ENCODE peak calls at places on chromosomes 3 and 15, in ten cellular contexts. J, B, G, S, D, T, R, M, I and V are unnamed samples. For H3K4me1, the result is how much of the 10 kb centered on the place peaks cover.

GRCh38 chr3:155018621-155019330 is 61.3 kb upstream of the MME start:
- DNase-seq in D (no peak), I (no peak), S (no peak), B (no peak), R (no peak), G (no peak), M (no peak), J (no peak), T (no peak), V (no peak)

GRCh38 chr15:89167267-89168176 is 53.9 kb downstream of the RLBP1 start:
- DNase-seq in R (peak), G (no peak), J (no peak), B (no peak), S (peak), D (peak), T (no peak), I (no peak), M (peak), V (no peak)

GRCh38 chr3:71710906-71711494 is 14.2 kb downstream of the EIF4E3 start:
- DNase-seq in I (no peak), J (no peak), S (no peak), D (no peak), T (no peak), B (no peak), G (no peak), M (no peak), R (peak), V (no peak)

GRCh38 chr3:23992051-23992628 is 47.1 kb downstream of the NR1D2 start:
- DNase-seq in I (no peak), J (no peak), T (no peak), B (peak), G (no peak), S (no peak), R (no peak), D (no peak), M (no peak), V (no peak)

GRCh38 chr3:137972401-137972800 is 37.6 kb upstream of the CLDN18 start:
- DNase-seq in J (no peak), R (no peak), I (no peak), M (no peak), T (no peak), S (no peak), G (no peak), B (no peak), D (no peak), V (no peak)

GRCh38 chr3:133489466-133490085 is 83.9 kb upstream of the CDV3 start:
- DNase-seq in T (no peak), J (no peak), G (no peak), I (no peak), S (no peak), R (no peak), M (no peak), B (no peak), D (no peak), V (no peak)

GRCh38 chr3:176469694-176470205 is 727.5 kb downstream of the TBL1XR1 start:
- DNase-seq in M (no peak), J (no peak), G (no peak), S (no peak), D (no peak), B (no peak), I (no peak), R (peak), T (no peak), V (no peak)

GRCh38 chr3:134201201-134202130 is 49.2 kb downstream of the RYK start:
- DNase-seq in G (no peak), R (no peak), M (no peak), B (no peak), S (no peak), T (no peak), I (no peak), D (no peak), J (no peak), V (no peak)

GRCh38 chr3:135874035-135874434 is 91.5 kb upstream of the PPP2R3A start:
- DNase-seq in T (no peak), G (no peak), M (no peak), R (no peak), S (no peak), D (no peak), I (no peak), J (no peak), B (no peak), V (no peak)

GRCh38 chr15:72566973-72567372 is 87.5 kb upstream of the GOLGA6B start:
- DNase-seq in B (no peak), G (no peak), S (no peak), M (no peak), D (no peak), T (no peak), R (no peak), J (no peak), I (no peak), V (no peak)

GRCh38 chr3:138114988-138115971 is at the start of gene DZIP1L:
- DNase-seq in B (peak), D (peak), R (peak), I (peak), G (peak), S (peak), J (peak), M (peak), T (peak), V (no peak)

GRCh38 chr3:126557761-126558160 is 971 bp downstream of the C3orf22 start:
- DNase-seq in I (no peak), S (peak), J (no peak), D (no peak), R (no peak), M (no peak), G (no peak), T (peak), B (peak), V (no peak)

GRCh38 chr3:66609660-66610547 is 109.1 kb upstream of the LRIG1 start:
- DNase-seq in R (peak), S (no peak), M (peak), D (peak), B (no peak), G (no peak), I (no peak), J (no peak), T (no peak), V (no peak)

GRCh38 chr3:114586119-114586518 is 292.3 kb downstream of the TIGIT start:
- DNase-seq in R (no peak), B (no peak), I (no peak), T (no peak), J (no peak), D (no peak), M (no peak), S (no peak), G (no peak), V (no peak)

GRCh38 chr15:29396176-29396811 is 126.7 kb upstream of the NSMCE3 start:
- DNase-seq in G (no peak), T (no peak), S (no peak), I (no peak), R (no peak), D (no peak), J (no peak), B (no peak), M (no peak), V (no peak)

GRCh38 chr3:10738688-10739372 is 77.2 kb upstream of the SLC6A11 start:
- DNase-seq in B (peak), I (peak), R (peak), M (peak), G (peak), S (peak), T (peak), D (peak), J (peak), V (peak)

GRCh38 chr15:45200001-45200798 is 12.4 kb upstream of the SHF start:
- DNase-seq in J (peak), T (peak), S (peak), D (peak), R (peak), I (peak), G (peak), M (peak), B (peak), V (peak)

GRCh38 chr3:89375451-89375850 is 268.0 kb downstream of the EPHA3 start:
- DNase-seq in R (no peak), S (no peak), M (no peak), D (no peak), B (no peak), G (no peak), I (no peak), J (no peak), T (no peak), V (no peak)

GRCh38 chr3:147906275-147906674 is 497.1 kb downstream of the ZIC1 start:
- DNase-seq in I (no peak), T (no peak), S (no peak), J (no peak), D (no peak), G (no peak), B (no peak), M (no peak), R (no peak), V (no peak)

GRCh38 chr3:169929830-169930519 is 18.6 kb downstream of the SAMD7 start:
- DNase-seq in I (no peak), T (no peak), B (no peak), G (no peak), R (no peak), D (no peak), M (no peak), S (no peak), J (no peak), V (no peak)

GRCh38 chr3:169931747-169932520 is 20.6 kb downstream of the SAMD7 start:
- DNase-seq in R (no peak), M (no peak), I (no peak), T (no peak), B (no peak), G (no peak), D (no peak), S (no peak), J (no peak), V (no peak)
- TF ChIP-seq POLR2A in R (no peak), M (no peak), I (no peak), T (no peak), B (no peak), G (no peak), D (no peak), S (no peak), J (no peak), V (no peak)

GRCh38 chr15:78301813-78302212 is 2.4 kb upstream of the SKIC8 start:
- DNase-seq in T (no peak), R (no peak), I (no peak), J (no peak), G (no peak), D (no peak), B (no peak), M (no peak), S (no peak), V (no peak)
- H3K4me1 ChIP-seq in T (under half), R (under half), I (under half), J (under half), G (under half), D (under half), B (under half), M (under half), S (under half), V (under half)

GRCh38 chr15:59105839-59106238 is 893 bp downstream of the CCNB2 start:
- DNase-seq in J (no peak), G (no peak), D (no peak), I (no peak), T (no peak), B (no peak), S (no peak), R (peak), M (no peak), V (no peak)
- H3K4me3 ChIP-seq in J (peak), G (no peak), D (no peak), I (peak), T (no peak), B (no peak), S (peak), R (peak), M (no peak), V (peak)

GRCh38 chr3:33439421-33440327 is 531 bp downstream of the UBP1 start:
- DNase-seq in J (peak), G (peak), D (peak), I (peak), S (peak), B (peak), R (peak), M (peak), T (peak), V (peak)
- TF ChIP-seq POLR2A in J (no peak), G (no peak), D (peak), I (no peak), S (no peak), B (peak), R (no peak), M (peak), T (no peak), V (no peak)

GRCh38 chr3:186049001-186049400 is 59.9 kb downstream of the ETV5 start:
- DNase-seq in G (no peak), T (no peak), B (no peak), M (no peak), I (no peak), R (no peak), J (no peak), S (no peak), D (no peak), V (no peak)
- H3K4me1 ChIP-seq in G (under half), T (under half), B (under half), M (under half), I (under half), R (under half), J (under half), S (under half), D (under half), V (under half)

GRCh38 chr3:127824151-127824825 is 2.0 kb upstream of the MGLL start:
- DNase-seq in J (no peak), B (no peak), S (no peak), G (no peak), D (no peak), T (no peak), R (no peak), M (no peak), I (no peak), V (no peak)

GRCh38 chr3:127825764-127826163 is 3.4 kb upstream of the MGLL start:
- DNase-seq in B (no peak), I (no peak), J (no peak), G (no peak), T (no peak), D (no peak), M (no peak), S (no peak), R (no peak), V (no peak)

GRCh38 chr3:127822166-127822835 is at the start of gene MGLL:
- DNase-seq in D (peak), B (peak), R (peak), S (peak), I (no peak), J (peak), G (peak), M (no peak), T (peak), V (no peak)

GRCh38 chr3:127822836-127823589 is 698 bp upstream of the MGLL start:
- DNase-seq in B (no peak), S (peak), J (peak), R (peak), I (no peak), G (peak), D (peak), T (peak), M (peak), V (no peak)

GRCh38 chr3:127823590-127823857 is 1.2 kb upstream of the MGLL start:
- DNase-seq in J (no peak), I (no peak), T (no peak), B (no peak), M (no peak), S (no peak), D (no peak), R (no peak), G (no peak), V (no peak)
- H3K4me3 ChIP-seq in J (peak), I (peak), T (peak), B (peak), M (peak), S (peak), D (no peak), R (peak), G (peak), V (peak)

GRCh38 chr3:53254810-53255359 is 937 bp downstream of the TKT start:
- DNase-seq in G (peak), R (no peak), J (peak), M (peak), D (peak), B (peak), S (peak), T (peak), I (peak), V (no peak)
- TF ChIP-seq POLR2A in G (no peak), R (peak), J (peak), M (peak), D (peak), B (peak), S (no peak), T (no peak), I (peak), V (no peak)

GRCh38 chr15:51846066-51846462 is 16.6 kb downstream of the TMOD3 start:
- DNase-seq in M (no peak), I (no peak), S (no peak), J (no peak), R (peak), G (no peak), D (no peak), T (no peak), B (no peak), V (no peak)

GRCh38 chr15:51848811-51849210 is 19.4 kb downstream of the TMOD3 start:
- DNase-seq in J (no peak), R (no peak), B (no peak), G (no peak), T (no peak), M (no peak), S (no peak), I (no peak), D (no peak), V (no peak)

GRCh38 chr15:51844747-51845426 is 15.4 kb downstream of the TMOD3 start:
- DNase-seq in G (no peak), D (no peak), M (no peak), T (no peak), R (peak), S (no peak), I (no peak), J (no peak), B (no peak), V (no peak)

GRCh38 chr15:51849866-51850265 is 20.4 kb downstream of the TMOD3 start:
- DNase-seq in T (no peak), J (no peak), I (no peak), R (no peak), S (no peak), B (no peak), M (no peak), G (no peak), D (no peak), V (no peak)

GRCh38 chr15:51846463-51847230 is 17.2 kb downstream of the TMOD3 start:
- DNase-seq in M (no peak), G (no peak), R (peak), T (no peak), I (no peak), D (no peak), J (no peak), S (no peak), B (no peak), V (no peak)
- H3K4me1 ChIP-seq in M (half or more), G (under half), R (half or more), T (half or more), I (under half), D (half or more), J (half or more), S (half or more), B (under half), V (half or more)

GRCh38 chr3:158107508-158108095 is 1.4 kb upstream of the SHOX2 start:
- DNase-seq in S (no peak), G (no peak), J (no peak), M (no peak), B (no peak), I (no peak), R (peak), T (no peak), D (no peak), V (no peak)
- H3K4me3 ChIP-seq in S (no peak), G (no peak), J (no peak), M (no peak), B (no peak), I (no peak), R (peak), T (no peak), D (no peak), V (no peak)

DNA sequence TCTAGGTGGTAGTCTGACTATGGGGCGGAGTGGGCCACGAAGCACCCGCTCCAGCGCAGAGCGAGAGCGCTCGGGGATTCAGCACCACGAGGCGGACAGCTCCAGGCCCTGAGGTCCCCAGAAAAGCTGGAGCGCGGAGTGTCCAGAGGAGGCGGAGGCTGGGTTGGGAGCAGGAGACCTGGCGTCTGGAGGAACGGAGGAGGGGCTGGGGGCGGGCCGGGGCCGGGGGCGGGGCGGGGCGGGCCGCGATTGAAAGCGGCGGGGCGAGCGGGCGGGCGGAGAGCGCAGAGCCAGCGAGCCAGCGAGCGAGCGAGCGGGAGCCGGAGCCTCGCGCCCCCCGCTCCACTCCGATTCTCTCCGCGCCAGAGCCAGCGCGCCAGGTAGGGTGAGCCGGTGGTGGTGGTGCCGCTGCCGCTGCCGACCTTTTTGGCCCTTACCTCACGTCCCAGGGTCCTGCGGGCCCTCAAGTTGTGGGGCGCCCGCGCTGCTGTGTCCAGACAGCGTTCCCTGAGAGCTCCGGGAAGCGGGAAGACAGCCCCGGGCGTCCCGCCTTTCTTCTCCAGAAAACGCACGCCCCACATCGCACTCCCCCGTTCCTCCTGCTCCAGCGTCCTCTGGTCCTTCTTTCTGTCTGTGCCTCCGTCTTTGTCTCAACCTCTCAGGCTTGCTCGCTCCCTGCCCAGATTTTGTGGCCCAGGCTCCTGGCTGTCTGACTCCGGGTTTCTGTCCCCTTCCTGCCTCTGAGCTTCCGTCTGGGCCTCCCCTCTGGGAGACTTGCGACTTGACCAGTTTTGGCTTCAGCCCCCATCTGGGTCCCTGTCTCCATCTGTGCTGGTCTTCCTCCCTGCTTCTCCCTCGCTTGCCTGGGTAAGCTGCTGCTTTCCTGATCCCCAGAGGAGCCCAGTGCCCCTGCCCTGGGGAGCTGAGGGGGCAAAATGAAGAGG is at the start of gene GRM2:
- DNase-seq in D (peak), R (no peak), B (peak), S (peak), T (peak), G (peak), J (peak), I (peak), M (peak), V (no peak)
- TF ChIP-seq POLR2A in D (no peak), R (no peak), B (no peak), S (no peak), T (no peak), G (no peak), J (no peak), I (no peak), M (no peak), V (no peak)